ENCODE peak calls at places on chromosomes 3 and 15, in nine cellular contexts. N, G, H, Q, P, Y, F, S and Z are unnamed samples.

GRCh38 chr15:100007609-100008008 is 274.4 kb upstream of the LYSMD4 start:
- DNase-seq in N (no peak), G (no peak), H (no peak), Q (no peak), P (no peak), Y (no peak), F (no peak), S (no peak), Z (no peak)

GRCh38 chr3:131072099-131072559 is 45.5 kb downstream of the NEK11 start:
- DNase-seq in N (peak; percentile 8), G (no peak), H (no peak), Q (no peak), P (no peak), Y (no peak), F (no peak), S (no peak), Z (no peak)

GRCh38 chr3:113242091-113242581 is 30.8 kb downstream of the BOC start:
- DNase-seq in N (no peak), G (no peak), H (no peak), Q (no peak), P (no peak), Y (no peak), F (no peak), S (no peak), Z (no peak)

GRCh38 chr15:81955709-81956108 is 90.1 kb downstream of the MEX3B start:
- DNase-seq in N (no peak), G (no peak), H (no peak), Q (no peak), P (no peak), Y (no peak), F (no peak), S (no peak), Z (no peak)

GRCh38 chr3:28575100-28575747 is 226.6 kb upstream of the AZI2 start:
- DNase-seq in N (no peak), G (no peak), H (no peak), Q (no peak), P (peak; percentile 4), Y (no peak), F (no peak), S (peak; percentile 81), Z (no peak)

GRCh38 chr3:197598404-197598980 is 42.7 kb upstream of the BDH1 start:
- DNase-seq in N (no peak), G (no peak), H (no peak), Q (no peak), P (no peak), Y (no peak), F (no peak), S (no peak), Z (no peak)

GRCh38 chr15:98397411-98397810 is 250.9 kb upstream of the IGF1R start:
- DNase-seq in N (no peak), G (no peak), H (no peak), Q (no peak), P (peak; percentile 20), Y (no peak), F (no peak), S (no peak), Z (no peak)

GRCh38 chr3:42667096-42667522 is 13.6 kb downstream of the ZBTB47 start:
- DNase-seq in N (peak; percentile 6), G (no peak), H (no peak), Q (no peak), P (no peak), Y (no peak), F (no peak), S (no peak), Z (no peak)

GRCh38 chr3:168876346-168877035 is 780.8 kb upstream of the GOLIM4 start:
- DNase-seq in N (no peak), G (no peak), H (no peak), Q (no peak), P (peak; percentile 35), Y (no peak), F (no peak), S (no peak), Z (no peak)

GRCh38 chr3:108554233-108554632 is 35.0 kb downstream of the CIP2A start:
- DNase-seq in N (no peak), G (no peak), H (no peak), Q (no peak), P (no peak), Y (no peak), F (no peak), S (no peak), Z (no peak)

GRCh38 chr3:184008161-184008560 is 9.5 kb downstream of the ABCC5 start:
- DNase-seq in N (no peak), G (no peak), H (no peak), Q (no peak), P (no peak), Y (no peak), F (no peak), S (no peak), Z (no peak)

GRCh38 chr3:177134166-177134565 is 63.1 kb downstream of the TBL1XR1 start:
- DNase-seq in N (no peak), G (no peak), H (no peak), Q (no peak), P (no peak), Y (no peak), F (no peak), S (no peak), Z (no peak)

GRCh38 chr3:149435936-149436885 is 38.3 kb upstream of the TM4SF4 start:
- DNase-seq in N (no peak), G (no peak), H (no peak), Q (no peak), P (no peak), Y (no peak), F (no peak), S (no peak), Z (no peak)

GRCh38 chr15:68818088-68818670 is 2.5 kb downstream of the ANP32A start:
- DNase-seq in N (peak; percentile 74), G (peak; percentile 45), H (no peak), Q (peak; percentile 67), P (peak; percentile 69), Y (peak; percentile 83), F (no peak), S (peak; percentile 90), Z (no peak)

GRCh38 chr3:186705882-186706780 is 11.0 kb upstream of the KNG1 start:
- DNase-seq in N (no peak), G (no peak), H (no peak), Q (no peak), P (no peak), Y (no peak), F (no peak), S (no peak), Z (no peak)

GRCh38 chr3:67090472-67090871 is 92.4 kb downstream of the KBTBD8 start:
- DNase-seq in N (peak; percentile 27), G (no peak), H (no peak), Q (no peak), P (no peak), Y (no peak), F (no peak), S (no peak), Z (peak; percentile 46)

GRCh38 chr3:62502315-62503300 is 129.3 kb upstream of the FEZF2 start:
- DNase-seq in N (no peak), G (no peak), H (no peak), Q (no peak), P (no peak), Y (no peak), F (no peak), S (no peak), Z (no peak)

GRCh38 chr3:36796896-36797295 is 32.5 kb upstream of the DCLK3 start:
- DNase-seq in N (no peak), G (no peak), H (no peak), Q (no peak), P (no peak), Y (no peak), F (no peak), S (no peak), Z (peak; percentile 37)